ENCODE peak calls at places on chromosomes 5 and 9, in seven cellular contexts. W, N, Z, S, L, O and F are unnamed samples. For H3K27me3, the result is how much of the 10 kb centered on the place peaks cover.

GRCh38 chr5:39201160-39201794 is 18.1 kb downstream of the FYB1 start:
- DNase-seq in W (no peak), L (no peak), S (no peak), N (peak), Z (no peak), O (no peak), F (no peak)

GRCh38 chr5:177389368-177390169 is 5.3 kb downstream of the SLC34A1 start:
- DNase-seq in S (no peak), L (peak), W (peak), N (peak), Z (peak), O (no peak), F (peak)

GRCh38 chr5:80620206-80620605 is 34.2 kb upstream of the MSH3 start:
- DNase-seq in L (no peak), Z (no peak), O (no peak), N (no peak), W (peak), S (no peak), F (no peak)

GRCh38 chr9:131254107-131254491 is 22.2 kb downstream of the FAM78A start:
- DNase-seq in W (no peak), O (no peak), Z (no peak), S (no peak), L (no peak), N (no peak), F (no peak)

GRCh38 chr5:55816342-55816741 is 34.8 kb upstream of the IL31RA start:
- DNase-seq in N (peak), W (peak), O (no peak), L (no peak), S (no peak), Z (peak), F (no peak)

GRCh38 chr9:127574089-127574921 is 37.8 kb upstream of the STXBP1 start:
- DNase-seq in O (no peak), N (peak), W (no peak), S (no peak), Z (no peak), L (no peak), F (no peak)

GRCh38 chr5:95280692-95281091 is 4.2 kb downstream of the MCTP1 start:
- DNase-seq in W (no peak), L (no peak), Z (no peak), O (no peak), N (no peak), S (no peak), F (no peak)

GRCh38 chr9:35962126-35962906 is 4.4 kb upstream of the OR2S2 start:
- DNase-seq in O (no peak), S (peak), L (no peak), W (peak), Z (peak), N (peak), F (no peak)

GRCh38 chr9:76230961-76231360 is 163.3 kb downstream of the RFK start:
- DNase-seq in W (no peak), Z (no peak), O (no peak), S (no peak), N (no peak), L (no peak), F (no peak)

DNA sequence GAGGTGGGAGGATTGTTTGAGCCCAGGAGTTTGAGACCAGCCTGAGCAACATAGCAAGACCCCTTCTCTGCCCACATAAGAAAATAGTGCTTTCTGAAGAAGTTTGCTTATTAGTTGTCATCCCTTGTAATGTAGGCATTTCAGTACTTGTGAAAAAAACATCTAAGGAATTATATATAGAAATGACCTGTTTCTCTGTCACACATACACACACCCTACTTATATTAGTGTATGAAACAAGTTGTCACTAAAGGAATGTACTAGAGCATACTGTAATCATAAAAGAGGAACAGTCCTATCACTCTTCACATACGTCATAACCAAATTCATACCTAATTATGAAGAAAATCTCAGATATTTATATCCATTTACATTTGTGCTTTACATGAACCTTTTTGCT is 122.0 kb downstream of the NIPBL start:
- DNase-seq in S (no peak), W (no peak), Z (no peak), L (no peak), N (no peak), O (no peak), F (no peak)
- H3K27me3 ChIP-seq in S (under half), W (under half), Z (under half), L (under half), N (under half), O (under half), F (under half)

DNA sequence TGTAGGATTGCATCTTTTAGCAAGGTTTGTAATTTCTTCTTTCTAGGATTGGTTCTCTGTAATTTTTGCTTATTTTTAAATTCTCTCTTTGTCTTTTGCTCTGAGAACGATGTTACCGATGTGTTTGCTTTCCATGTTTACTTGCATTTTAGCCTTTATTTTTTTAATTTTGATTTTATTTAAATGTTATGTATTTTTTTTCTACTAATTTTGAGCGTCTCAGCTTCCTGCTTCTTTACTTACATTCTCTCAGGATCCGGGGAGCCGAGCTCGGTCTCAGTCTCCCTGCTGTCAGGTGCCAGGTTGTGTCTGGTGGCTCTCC is 20.9 kb downstream of the ANXA2R start:
- DNase-seq in Z (no peak), W (no peak), O (no peak), L (no peak), N (peak), S (no peak), F (no peak)
- H3K27me3 ChIP-seq in Z (under half), W (under half), O (under half), L (under half), N (under half), S (under half), F (under half)

GRCh38 chr9:135149876-135150275 is 62.4 kb downstream of the OLFM1 start:
- DNase-seq in Z (no peak), S (no peak), W (no peak), L (no peak), O (no peak), N (no peak), F (no peak)
- H3K27me3 ChIP-seq in Z (under half), S (under half), W (under half), L (half or more), O (half or more), N (under half), F (under half)

GRCh38 chr5:88396126-88396525 is 127.5 kb upstream of the TMEM161B start:
- DNase-seq in L (no peak), W (no peak), O (no peak), S (no peak), N (no peak), Z (no peak), F (no peak)

GRCh38 chr5:88393721-88394530 is 125.3 kb upstream of the TMEM161B start:
- DNase-seq in W (no peak), N (no peak), Z (no peak), O (no peak), L (no peak), S (no peak), F (no peak)

GRCh38 chr5:88393082-88393481 is 124.4 kb upstream of the TMEM161B start:
- DNase-seq in Z (no peak), S (no peak), N (no peak), W (no peak), O (no peak), L (no peak), F (peak)

GRCh38 chr5:88396635-88397285 is 128.1 kb upstream of the TMEM161B start:
- DNase-seq in W (no peak), N (no peak), S (no peak), O (no peak), Z (no peak), L (no peak), F (no peak)

GRCh38 chr5:88394531-88395185 is 126.0 kb upstream of the TMEM161B start:
- DNase-seq in W (no peak), L (no peak), N (no peak), O (no peak), Z (no peak), S (no peak), F (no peak)
- H3K27me3 ChIP-seq in W (under half), L (under half), N (under half), O (under half), Z (under half), S (under half), F (under half)

GRCh38 chr5:133838286-133838685 is 130.1 kb downstream of the C5orf15 start:
- DNase-seq in S (no peak), N (no peak), Z (no peak), L (no peak), O (no peak), W (no peak), F (no peak)

GRCh38 chr5:133839721-133840120 is 128.7 kb downstream of the C5orf15 start:
- DNase-seq in N (no peak), Z (no peak), S (no peak), L (no peak), O (no peak), W (no peak), F (no peak)

GRCh38 chr5:133841831-133842750 is 126.3 kb downstream of the C5orf15 start:
- DNase-seq in N (no peak), Z (no peak), L (no peak), W (no peak), O (no peak), S (no peak), F (no peak)

GRCh38 chr5:133839090-133839489 is 129.3 kb downstream of the C5orf15 start:
- DNase-seq in O (no peak), S (no peak), L (no peak), W (no peak), N (no peak), Z (no peak), F (no peak)

GRCh38 chr5:133840168-133840567 is 128.3 kb downstream of the C5orf15 start:
- DNase-seq in S (no peak), Z (no peak), O (no peak), W (no peak), N (no peak), L (no peak), F (no peak)
- H3K27me3 ChIP-seq in S (under half), Z (under half), O (under half), W (under half), N (under half), L (under half), F (under half)